ENCODE peak calls at places on chromosomes 11 and 22, in five cellular contexts. S, U, G, W and P are unnamed samples.

GRCh38 chr11:69721061-69721460 is 17.2 kb upstream of the FGF19 start:
- DNase-seq in S (no peak), U (no peak), G (no peak), W (no peak), P (no peak)

GRCh38 chr11:57203359-57203758 is 21.6 kb downstream of the LRRC55 start:
- DNase-seq in S (no peak), U (no peak), G (no peak), W (no peak), P (no peak)

GRCh38 chr22:36986242-36986821 is 32.9 kb downstream of the TST start:
- DNase-seq in S (peak), U (peak), G (peak), W (no peak), P (no peak)

GRCh38 chr22:38697055-38697980 is 3.4 kb downstream of the JOSD1 start:
- DNase-seq in S (no peak), U (peak), G (no peak), W (no peak), P (no peak)

GRCh38 chr11:105244157-105244820 is 104.7 kb upstream of the CARD18 start:
- DNase-seq in S (no peak), U (peak), G (no peak), W (peak), P (no peak)

GRCh38 chr11:102318469-102318868 is 1.2 kb downstream of the BIRC3 start:
- DNase-seq in S (no peak), U (peak), G (peak), W (no peak), P (no peak)

GRCh38 chr11:61075891-61076290 is 26.4 kb upstream of the CD5 start:
- DNase-seq in S (peak), U (peak), G (no peak), W (peak), P (no peak)

GRCh38 chr11:111539426-111540113 is 950 bp upstream of the LAYN start:
- DNase-seq in S (no peak), U (peak), G (no peak), W (no peak), P (no peak)

GRCh38 chr22:46862418-46863324 is 100.2 kb downstream of the TBC1D22A start:
- DNase-seq in S (no peak), U (no peak), G (no peak), W (no peak), P (no peak)

GRCh38 chr11:96263361-96263763 is 79.6 kb downstream of the MAML2 start:
- DNase-seq in S (no peak), U (peak), G (no peak), W (peak), P (no peak)

GRCh38 chr11:77267910-77268309 is 33.6 kb downstream of the GDPD4 start:
- DNase-seq in S (no peak), U (peak), G (no peak), W (no peak), P (no peak)

GRCh38 chr11:109000531-109000930 is 335.7 kb downstream of the DDX10 start:
- DNase-seq in S (no peak), U (peak), G (no peak), W (no peak), P (no peak)

GRCh38 chr11:10669258-10670033 is 24.1 kb downstream of the IRAG1 start:
- DNase-seq in S (no peak), U (no peak), G (no peak), W (peak), P (no peak)

GRCh38 chr22:25745341-25746011 is 3.5 kb downstream of the MYO18B start:
- DNase-seq in S (no peak), U (peak), G (no peak), W (no peak), P (no peak)

GRCh38 chr11:69975822-69976221 is 102.3 kb upstream of the ANO1 start:
- DNase-seq in S (no peak), U (no peak), G (no peak), W (no peak), P (no peak)

GRCh38 chr11:8810331-8811301 is 100.4 kb upstream of the AKIP1 start:
- DNase-seq in S (peak), U (peak), G (no peak), W (peak), P (no peak)

GRCh38 chr11:130827697-130828377 is 88.4 kb downstream of the SNX19 start:
- DNase-seq in S (peak), U (peak), G (no peak), W (peak), P (no peak)